ENCODE peak calls at places on chromosomes 12 and 14, in seven cellular contexts. S, K, H, X, N, E and Y are unnamed samples.

GRCh38 chr12:124005736-124006581 is 32.9 kb downstream of the ZNF664 start:
- DNase-seq in H (no peak), S (no peak), N (peak), X (no peak), E (no peak), K (no peak), Y (no peak)

GRCh38 chr14:104941508-104942365 is 17.1 kb downstream of the PLD4 start:
- DNase-seq in H (no peak), E (no peak), N (no peak), X (no peak), K (no peak), S (no peak), Y (no peak)

GRCh38 chr12:42510823-42511222 is 78.7 kb downstream of the PRICKLE1 start:
- DNase-seq in H (no peak), S (no peak), E (no peak), N (no peak), K (peak), X (no peak), Y (no peak)

GRCh38 chr12:50257226-50258166 is 25.8 kb downstream of the LIMA1 start:
- DNase-seq in H (no peak), X (no peak), K (no peak), S (no peak), E (no peak), N (no peak), Y (peak)

GRCh38 chr12:2382391-2383155 is 329.8 kb downstream of the CACNA1C start:
- DNase-seq in E (no peak), H (no peak), K (no peak), N (no peak), X (no peak), S (no peak), Y (no peak)

GRCh38 chr14:50937325-50937724 is 7.0 kb downstream of the PYGL start:
- DNase-seq in X (no peak), E (no peak), S (no peak), N (no peak), K (no peak), H (no peak), Y (no peak)

GRCh38 chr12:25958254-25959068 is at the start of gene RASSF8:
- DNase-seq in E (no peak), X (peak), H (no peak), N (peak), S (peak), K (no peak), Y (peak)

GRCh38 chr14:49594347-49595089 is 4.2 kb upstream of the LRR1 start:
- DNase-seq in X (peak), H (no peak), N (no peak), S (no peak), K (no peak), E (peak), Y (no peak)

GRCh38 chr12:91183565-91183964 is 948 bp upstream of the DCN start:
- DNase-seq in H (no peak), K (no peak), S (no peak), X (no peak), N (no peak), E (no peak), Y (no peak)

GRCh38 chr12:20050166-20050565 is 318.2 kb upstream of the PDE3A start:
- DNase-seq in S (no peak), H (no peak), X (no peak), E (no peak), N (no peak), K (no peak), Y (no peak)

GRCh38 chr12:92078167-92079053 is 67.2 kb downstream of the BTG1 start:
- DNase-seq in H (peak), X (peak), S (no peak), N (no peak), K (no peak), E (no peak), Y (peak)

GRCh38 chr14:99538733-99539132 is 57.5 kb downstream of the CCNK start:
- DNase-seq in X (no peak), E (no peak), S (no peak), H (no peak), K (no peak), N (no peak), Y (no peak)

GRCh38 chr12:89951050-89951693 is 242.5 kb upstream of the ATP2B1 start:
- DNase-seq in K (no peak), N (no peak), E (no peak), H (no peak), S (no peak), X (no peak), Y (no peak)

GRCh38 chr12:53061404-53062010 is 11.6 kb downstream of the TNS2 start:
- DNase-seq in H (peak), X (no peak), E (no peak), K (no peak), N (peak), S (no peak), Y (peak)

GRCh38 chr14:65043893-65044595 is 57.3 kb downstream of the FNTB start:
- DNase-seq in X (peak), N (no peak), E (no peak), K (no peak), H (no peak), S (no peak), Y (no peak)

GRCh38 chr14:65041434-65041915 is 54.8 kb downstream of the FNTB start:
- DNase-seq in H (no peak), S (no peak), K (no peak), N (no peak), X (no peak), E (no peak), Y (no peak)

GRCh38 chr14:65044596-65044959 is 57.7 kb downstream of the MAX start:
- DNase-seq in H (no peak), X (peak), N (no peak), E (no peak), K (no peak), S (no peak), Y (no peak)

GRCh38 chr14:65040666-65041433 is 54.2 kb downstream of the FNTB start:
- DNase-seq in E (no peak), H (no peak), K (no peak), X (no peak), S (no peak), N (no peak), Y (no peak)

DNA sequence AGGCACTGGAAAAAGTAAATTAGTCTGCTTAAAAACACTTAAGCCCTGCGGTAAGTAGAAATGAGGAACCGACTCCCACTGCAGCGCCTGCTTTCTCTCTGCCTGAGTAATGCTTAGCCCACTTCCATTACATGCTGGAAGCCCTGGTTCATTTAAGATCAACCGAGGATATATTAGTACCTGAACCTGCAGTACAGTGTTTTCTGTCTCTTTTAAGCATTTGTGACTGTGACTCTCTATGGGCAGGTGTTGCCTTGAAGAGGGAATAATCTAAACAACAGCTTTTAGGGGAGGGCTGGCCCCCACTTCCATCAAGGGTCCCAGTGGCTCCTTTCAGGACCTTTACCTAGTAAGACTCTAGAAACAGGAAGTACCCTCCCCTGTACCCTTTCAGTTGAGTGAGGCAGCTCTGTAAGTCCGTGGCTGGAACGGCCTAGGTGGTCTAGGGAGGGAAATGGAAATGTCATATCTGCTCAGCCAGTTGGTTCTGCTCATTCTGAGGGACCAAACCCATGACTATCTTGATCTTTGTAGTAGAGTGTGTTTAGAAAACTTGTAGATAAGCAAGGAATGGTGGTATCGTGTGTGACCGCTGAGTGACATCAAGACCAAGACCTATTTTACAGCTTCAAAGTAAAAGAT is 56.2 kb downstream of the FNTB start:
- DNase-seq in S (no peak), X (peak), E (peak), K (no peak), N (no peak), H (no peak), Y (no peak)
- TF ChIP-seq JUND in S (no peak), X (no peak), E (no peak), K (no peak), N (no peak), H (no peak), Y (no peak)

GRCh38 chr12:88469136-88469535 is 111.1 kb downstream of the KITLG start:
- DNase-seq in E (no peak), K (no peak), X (no peak), N (no peak), H (no peak), S (no peak), Y (no peak)
- TF ChIP-seq JUND in E (no peak), K (no peak), X (no peak), N (no peak), H (no peak), S (no peak), Y (no peak)

DNA sequence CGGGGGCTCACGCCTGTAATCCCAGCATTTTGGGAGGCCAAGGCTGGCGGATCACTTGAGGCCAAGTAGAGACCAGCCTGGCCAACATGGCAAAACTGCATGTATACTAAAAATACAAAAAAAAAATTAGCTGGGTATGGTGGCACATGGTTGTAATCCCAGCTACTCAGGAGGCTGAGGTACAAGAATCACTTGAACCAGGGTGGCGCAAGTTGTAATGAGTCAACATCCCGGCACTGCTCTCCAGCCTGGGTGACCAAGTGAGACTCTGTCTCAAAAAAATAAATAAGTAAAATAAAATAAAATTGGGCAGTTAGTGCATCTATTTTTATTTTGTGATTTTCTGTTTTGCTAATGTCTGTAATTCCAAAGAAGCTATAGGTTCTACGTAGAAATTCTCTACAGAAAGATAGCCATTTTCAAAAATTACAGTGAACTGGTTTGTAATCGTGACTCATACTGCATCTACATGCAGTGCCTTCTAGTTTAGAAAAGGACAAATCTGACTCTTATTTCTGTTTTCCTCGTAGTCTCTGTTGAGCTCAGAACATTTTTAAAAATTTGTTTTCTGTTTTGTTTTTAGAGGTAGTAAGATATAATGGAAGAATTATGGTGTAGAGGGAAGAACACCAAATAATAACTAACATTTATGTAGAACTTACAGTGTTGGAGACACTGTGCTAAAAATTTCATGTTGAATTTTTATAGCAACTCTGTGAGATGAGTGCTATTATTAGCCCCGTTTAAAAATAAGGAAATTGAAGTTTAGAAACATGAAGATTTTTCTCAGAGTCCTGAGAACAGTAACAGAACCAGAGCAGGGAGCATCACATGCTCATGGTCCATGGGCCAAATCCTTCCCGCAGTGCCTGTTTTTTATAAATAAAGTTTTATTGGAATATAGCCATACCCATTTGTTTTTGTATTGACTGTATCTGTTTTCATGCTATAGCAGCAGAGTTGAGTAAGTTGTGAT is 201.2 kb downstream of the SYNE2 start:
- DNase-seq in N (no peak), H (no peak), K (no peak), S (no peak), E (no peak), X (no peak), Y (no peak)
- TF ChIP-seq JUND in N (no peak), H (no peak), K (no peak), S (no peak), E (no peak), X (no peak), Y (no peak)

GRCh38 chr14:53265025-53265424 is 111.9 kb upstream of the DDHD1 start:
- DNase-seq in X (no peak), N (no peak), K (no peak), S (no peak), H (no peak), E (no peak), Y (no peak)

GRCh38 chr14:53260928-53261327 is 107.8 kb upstream of the DDHD1 start:
- DNase-seq in N (no peak), S (no peak), H (no peak), K (no peak), X (no peak), E (no peak), Y (no peak)

GRCh38 chr14:53260286-53260685 is 107.2 kb upstream of the DDHD1 start:
- DNase-seq in H (no peak), N (no peak), X (no peak), S (no peak), K (no peak), E (no peak), Y (no peak)
- TF ChIP-seq JUND in H (no peak), N (no peak), X (no peak), S (no peak), K (no peak), E (no peak), Y (no peak)

DNA sequence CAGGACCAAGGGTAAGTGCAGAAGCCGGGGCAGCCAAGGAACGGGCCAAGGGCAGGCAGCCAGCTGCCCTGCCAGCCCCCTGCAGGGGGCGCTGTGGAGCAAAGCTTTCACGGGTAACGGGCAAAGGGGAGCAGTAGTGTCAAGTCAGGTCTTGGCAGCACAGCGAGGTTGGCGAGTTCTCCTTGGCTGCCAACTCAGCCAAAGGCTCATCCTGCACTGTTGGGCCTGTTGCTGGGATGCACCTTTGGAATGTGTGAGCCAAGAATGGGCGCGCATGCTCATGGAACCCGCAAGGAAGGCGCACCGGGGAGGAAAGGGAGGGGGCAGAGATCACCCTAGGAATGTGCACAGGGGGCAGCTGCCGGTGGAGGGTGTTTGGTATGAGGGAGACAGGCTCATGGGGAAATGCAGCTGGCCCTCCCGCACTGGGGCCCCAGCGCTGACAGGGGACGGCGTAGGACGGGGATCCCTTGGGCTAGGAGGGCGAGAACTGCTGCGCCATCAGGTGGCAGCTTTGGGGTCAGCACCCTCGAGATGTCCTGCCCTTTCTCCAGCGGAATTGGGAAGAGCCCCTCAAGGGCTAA is 138.0 kb downstream of the ASCL4 start:
- DNase-seq in H (peak), E (no peak), K (no peak), N (no peak), S (peak), X (peak), Y (no peak)
- TF ChIP-seq JUND in H (no peak), E (no peak), K (no peak), N (no peak), S (no peak), X (no peak), Y (no peak)

DNA sequence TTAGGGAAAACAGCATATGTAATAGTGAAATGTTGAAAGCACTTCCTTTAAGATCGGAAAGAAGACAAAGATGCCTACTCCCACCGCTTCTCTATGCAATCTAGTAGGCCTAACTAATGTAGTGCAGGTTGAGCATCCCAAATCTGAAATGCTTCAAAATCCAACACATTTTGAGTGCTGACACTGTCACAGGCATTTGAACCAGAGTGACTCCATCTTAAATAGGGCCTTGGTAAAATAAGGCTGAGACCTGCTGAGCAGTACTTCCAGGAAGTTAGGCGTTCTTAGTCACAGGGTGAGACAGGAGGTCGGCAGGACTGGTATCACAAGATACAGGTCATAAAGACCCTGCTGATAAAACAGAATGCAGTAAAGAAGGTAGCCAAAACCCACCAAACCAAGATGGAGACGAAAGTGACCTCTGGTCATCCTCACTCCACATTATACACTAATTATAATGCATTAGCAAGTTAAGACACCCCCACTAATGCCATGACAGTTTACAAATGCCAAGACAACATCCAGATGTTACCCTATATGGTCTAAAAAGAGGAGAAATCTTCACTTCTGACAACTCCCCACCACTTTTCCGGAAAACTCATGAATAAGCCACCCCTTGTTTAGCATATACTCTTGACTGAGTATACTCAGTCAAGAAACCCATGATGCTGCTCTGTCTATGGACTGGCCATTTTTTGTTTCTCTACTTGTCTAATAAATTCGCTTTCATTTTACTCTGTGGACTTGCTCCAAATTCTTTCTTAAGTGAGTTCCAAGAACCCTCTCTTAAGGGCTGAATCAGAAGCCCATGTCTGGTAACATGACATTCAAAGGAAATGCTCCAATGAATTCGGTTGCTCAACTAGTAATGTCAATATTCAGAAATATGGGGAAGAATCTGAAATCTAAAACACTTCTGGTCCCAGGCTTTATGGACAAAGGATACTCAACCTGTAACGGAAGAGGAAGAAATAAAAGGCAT is 47.1 kb upstream of the MTERF2 start:
- DNase-seq in X (no peak), H (no peak), N (no peak), S (no peak), E (no peak), K (no peak), Y (no peak)
- TF ChIP-seq JUND in X (peak), H (no peak), N (no peak), S (no peak), E (no peak), K (no peak), Y (no peak)

GRCh38 chr14:75553761-75554160 is 24.7 kb upstream of the FLVCR2 start:
- DNase-seq in S (no peak), N (no peak), H (no peak), E (no peak), K (no peak), X (no peak), Y (no peak)
- TF ChIP-seq JUND in S (no peak), N (no peak), H (no peak), E (no peak), K (no peak), X (no peak), Y (no peak)

DNA sequence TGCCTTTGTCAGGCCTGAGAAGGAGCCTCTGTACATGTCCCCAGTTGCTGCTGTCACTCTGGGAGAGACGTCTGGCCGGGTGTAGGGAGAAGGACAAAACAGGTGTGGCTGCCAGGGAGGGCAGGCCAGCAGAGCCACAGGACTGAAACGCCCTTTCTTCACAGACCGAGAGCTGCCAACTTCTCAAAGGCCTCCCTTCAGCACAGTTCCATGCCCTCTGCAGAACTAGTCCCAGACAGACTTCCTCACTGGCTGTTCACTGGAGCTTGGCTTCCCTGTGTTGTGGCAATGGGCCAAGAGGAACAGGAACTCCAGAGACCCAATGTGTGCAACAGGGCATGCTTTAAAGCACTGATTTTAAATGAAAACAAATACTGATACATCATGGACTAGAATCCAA is 50.7 kb upstream of the PNMA1 start:
- DNase-seq in H (no peak), N (no peak), E (no peak), K (no peak), S (no peak), X (no peak), Y (no peak)
- TF ChIP-seq JUND in H (no peak), N (no peak), E (no peak), K (no peak), S (no peak), X (no peak), Y (no peak)

DNA sequence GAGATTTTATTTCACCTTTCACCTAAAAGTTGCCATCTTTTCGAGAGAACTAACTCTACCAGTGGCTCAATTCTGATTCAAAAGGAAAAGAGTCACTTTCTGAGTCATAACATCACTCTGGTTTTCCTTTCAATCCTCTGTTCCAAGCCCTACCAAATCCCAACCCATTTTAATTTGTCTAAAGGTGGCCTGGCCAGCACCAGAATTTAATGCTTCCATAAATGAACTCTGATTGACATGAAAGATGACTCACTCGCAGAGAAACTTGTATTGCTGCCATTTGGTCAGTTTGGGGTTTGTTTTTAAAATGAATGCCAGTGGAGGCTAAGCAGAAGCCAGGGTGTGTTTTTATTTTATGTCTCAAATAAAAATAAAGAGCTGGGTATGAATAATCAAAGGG is 117.4 kb upstream of the SOX5 start:
- DNase-seq in S (no peak), K (no peak), H (no peak), X (no peak), E (no peak), N (no peak), Y (no peak)
- TF ChIP-seq JUND in S (peak), K (no peak), H (no peak), X (no peak), E (no peak), N (no peak), Y (no peak)